ENCODE peak calls at places on chromosomes 5 and 9, in four cellular contexts. Q is CD4-positive, alpha-beta memory T cell; E is IMR-90; N is left ventricle myocardium inferior. O is an unnamed sample.

GRCh38 chr9:127915325-127915752 is 1.5 kb downstream of the ST6GALNAC4 start:
- DNase-seq in Q (no peak), E (no peak), N (no peak), O (no peak)

GRCh38 chr5:93620487-93621339 is 37.7 kb downstream of the NR2F1 start:
- DNase-seq in Q (peak; percentile 68), E (peak; percentile 68), N (peak; percentile 61), O (no peak)

GRCh38 chr5:91438871-91439270 is 55.8 kb upstream of the ARRDC3 start:
- DNase-seq in Q (no peak), E (no peak), N (no peak), O (no peak)

GRCh38 chr5:65925094-65925600 is 1.2 kb upstream of the ERBIN start:
- DNase-seq in Q (peak; percentile 82), E (peak; percentile 82), N (peak; percentile 77), O (peak; percentile 28)

GRCh38 chr9:137256362-137256761 is 1.2 kb downstream of the NELFB start:
- DNase-seq in Q (no peak), E (no peak), N (no peak), O (no peak)

GRCh38 chr9:94610181-94610591 is 16.6 kb upstream of the FBP2 start:
- DNase-seq in Q (no peak), E (no peak), N (no peak), O (no peak)

GRCh38 chr5:30414078-30414477 is 779.4 kb upstream of the CDH6 start:
- DNase-seq in Q (no peak), E (no peak), N (no peak), O (no peak)

GRCh38 chr5:160054831-160055230 is 45.9 kb downstream of the TTC1 start:
- DNase-seq in Q (no peak), E (peak; percentile 51), N (no peak), O (no peak)

GRCh38 chr5:61357745-61358144 is 25.7 kb downstream of the ZSWIM6 start:
- DNase-seq in Q (no peak), E (no peak), N (no peak), O (no peak)

GRCh38 chr5:167639213-167639612 is 652.2 kb upstream of the WWC1 start:
- DNase-seq in Q (no peak), E (peak; percentile 62), N (no peak), O (no peak)

GRCh38 chr5:31470608-31471007 is 61.3 kb downstream of the DROSHA start:
- DNase-seq in Q (no peak), E (peak; percentile 54), N (peak; percentile 66), O (no peak)

GRCh38 chr9:6692891-6693361 is 47.4 kb upstream of the GLDC start:
- DNase-seq in Q (no peak), E (no peak), N (no peak), O (no peak)

GRCh38 chr9:113753398-113754119 is 122.5 kb upstream of the ZNF618 start:
- DNase-seq in Q (no peak), E (no peak), N (no peak), O (no peak)

GRCh38 chr5:166073921-166074838 is 2217.3 kb upstream of the WWC1 start:
- DNase-seq in Q (no peak), E (no peak), N (no peak), O (no peak)

GRCh38 chr9:91034521-91034920 is 232.9 kb downstream of the SYK start:
- DNase-seq in Q (no peak), E (no peak), N (no peak), O (no peak)

GRCh38 chr5:140142246-140142645 is 16.5 kb downstream of the IGIP start:
- DNase-seq in Q (no peak), E (no peak), N (no peak), O (no peak)

GRCh38 chr9:95447660-95448420 is 68.9 kb downstream of the PTCH1 start:
- DNase-seq in Q (no peak), E (no peak), N (no peak), O (no peak)

GRCh38 chr9:83013261-83013610 is 49.7 kb downstream of the RASEF start:
- DNase-seq in Q (no peak), E (peak; percentile 83), N (no peak), O (no peak)

GRCh38 chr9:87667164-87667738 is 58.7 kb upstream of the CTSL start:
- DNase-seq in Q (no peak), E (no peak), N (no peak), O (no peak)

GRCh38 chr5:157548513-157549282 is 26.9 kb downstream of the ADAM19 start:
- DNase-seq in Q (no peak), E (peak; percentile 90), N (no peak), O (no peak)
- H3K27ac ChIP-seq in Q (peak overlapping the region; percentile 44), E (peak overlapping the region; percentile 91), N (peak overlapping the region; percentile 68), O (peak overlapping the region; percentile 65)

GRCh38 chr9:132143359-132143758 is 18.5 kb upstream of the NTNG2 start:
- DNase-seq in Q (no peak), E (no peak), N (no peak), O (no peak)

GRCh38 chr9:132144708-132145365 is 17.0 kb upstream of the NTNG2 start:
- DNase-seq in Q (no peak), E (peak; percentile 66), N (no peak), O (no peak)

GRCh38 chr9:132142883-132143282 is 19.0 kb upstream of the NTNG2 start:
- DNase-seq in Q (no peak), E (no peak), N (no peak), O (no peak)

GRCh38 chr9:132141948-132142594 is 19.8 kb upstream of the NTNG2 start:
- DNase-seq in Q (no peak), E (no peak), N (no peak), O (no peak)

DNA sequence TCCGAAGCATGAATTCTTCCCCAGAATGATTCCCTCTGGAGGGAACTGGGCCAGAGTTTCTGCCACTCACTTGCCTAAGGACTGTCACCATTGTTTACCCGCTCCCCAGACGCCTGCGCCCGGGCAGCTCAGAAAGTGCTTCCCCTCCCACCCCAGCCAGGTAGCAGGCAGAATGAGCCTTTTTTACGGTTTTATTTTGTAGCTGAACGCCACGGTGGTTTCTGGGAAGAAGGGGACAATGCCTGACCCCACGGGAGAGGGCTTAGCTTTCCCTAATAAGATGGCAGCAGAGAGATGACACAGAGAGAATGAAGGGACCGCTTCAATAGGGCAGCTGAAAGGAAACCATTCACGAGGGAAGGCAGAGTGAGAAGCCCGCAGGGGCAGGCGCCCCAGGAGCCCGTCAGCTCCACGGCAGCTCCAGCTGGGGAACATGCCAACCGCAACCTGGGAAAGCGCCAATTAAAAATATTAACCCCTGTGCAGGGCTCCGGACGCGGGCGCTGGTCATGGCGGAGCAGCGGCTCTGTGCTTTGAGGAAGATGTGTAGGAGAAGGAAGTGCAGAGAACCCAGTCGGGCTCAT is 20.4 kb upstream of the NTNG2 start:
- DNase-seq in Q (no peak), E (no peak), N (no peak), O (no peak)
- H3K36me3 ChIP-seq in Q (no peaks in the 10 kb centered on the region), E (no peaks in the 10 kb centered on the region), N (no peaks in the 10 kb centered on the region), O (no peaks in the 10 kb centered on the region)

DNA sequence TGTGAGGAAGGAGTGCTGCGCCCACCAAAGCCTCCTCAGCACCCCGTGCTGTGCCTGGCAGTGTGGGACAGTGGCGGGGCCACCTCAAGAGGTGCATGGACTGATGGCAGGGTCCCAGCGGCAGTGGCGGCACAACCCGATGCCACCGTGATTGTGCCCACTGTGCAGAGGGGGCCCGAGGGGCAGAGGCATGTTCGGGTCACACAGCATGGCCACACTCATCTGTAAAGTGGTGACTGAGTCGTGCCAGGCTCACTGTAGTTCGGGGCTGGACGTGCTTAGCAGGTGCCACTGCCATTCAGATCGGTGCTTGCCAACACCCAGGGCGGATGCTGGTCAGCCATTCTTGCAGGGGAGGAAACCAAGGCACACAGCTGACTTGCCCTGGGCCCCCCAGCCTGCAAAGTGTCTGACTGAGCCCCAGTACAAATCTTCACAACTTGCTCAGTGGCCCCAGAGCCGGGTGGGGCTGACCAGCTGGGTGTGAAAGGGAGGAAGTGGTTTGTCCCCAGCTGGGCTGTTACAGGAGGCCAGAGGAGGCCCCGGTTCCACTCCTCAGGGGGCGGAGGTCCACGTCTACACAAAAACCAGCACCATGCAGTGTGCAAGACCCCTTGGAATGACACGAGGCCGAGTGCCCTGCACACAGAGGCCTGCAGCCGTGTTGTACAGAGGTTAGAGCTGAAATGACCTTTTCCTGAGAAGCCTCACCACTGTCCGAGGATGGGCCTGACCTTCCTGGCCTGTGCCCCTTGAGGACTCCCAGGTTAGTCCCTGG is 17.8 kb downstream of the FGD3 start:
- DNase-seq in Q (no peak), E (no peak), N (peak; percentile 49), O (no peak)
- H3K4me1 ChIP-seq in Q (peaks cover 82% of the 10 kb centered on the region), E (no peaks in the 10 kb centered on the region), N (peaks cover 11% of the 10 kb centered on the region), O (no peaks in the 10 kb centered on the region)

DNA sequence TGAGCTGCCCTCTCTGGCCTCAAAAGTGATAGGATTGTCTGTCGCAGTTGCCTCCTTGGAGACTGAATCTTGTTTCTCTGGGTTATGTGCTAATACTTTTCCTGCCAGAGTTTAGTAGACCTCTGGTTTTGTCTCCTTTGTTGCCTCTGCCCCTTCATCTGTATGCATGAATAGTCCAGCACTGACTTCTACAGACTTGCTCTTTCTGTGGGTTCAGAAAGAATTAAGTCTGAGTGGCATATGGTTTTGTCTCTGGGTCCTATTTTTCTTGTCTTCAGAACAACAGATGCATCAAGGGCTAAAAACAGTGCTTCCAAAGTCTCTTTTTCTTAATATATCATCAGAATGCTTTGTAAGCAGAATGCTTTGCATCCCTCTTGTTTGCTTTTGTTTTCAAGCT is 131.6 kb downstream of the UNC13B start:
- DNase-seq in Q (no peak), E (no peak), N (no peak), O (no peak)
- H3K27ac ChIP-seq in Q (no peak overlapping the region), E (no peak overlapping the region), N (no peak overlapping the region), O (no peak overlapping the region)

GRCh38 chr5:180234271-180234670 is 25.3 kb upstream of the RASGEF1C start:
- DNase-seq in Q (no peak), E (no peak), N (no peak), O (no peak)
- H3K36me3 ChIP-seq in Q (peaks cover 18% of the 10 kb centered on the region), E (peaks cover 29% of the 10 kb centered on the region), N (peaks cover 91% of the 10 kb centered on the region), O (peaks cover 64% of the 10 kb centered on the region)

GRCh38 chr5:135178476-135179155 is 144.6 kb upstream of the PITX1 start:
- DNase-seq in Q (no peak), E (no peak), N (no peak), O (no peak)

GRCh38 chr5:135176991-135177390 is 143.0 kb upstream of the PITX1 start:
- DNase-seq in Q (no peak), E (no peak), N (no peak), O (no peak)

GRCh38 chr5:135174315-135175096 is 140.5 kb upstream of the PITX1 start:
- DNase-seq in Q (no peak), E (peak; percentile 24), N (no peak), O (no peak)

GRCh38 chr5:135179308-135179980 is 145.4 kb upstream of the PITX1 start:
- DNase-seq in Q (no peak), E (no peak), N (no peak), O (no peak)

DNA sequence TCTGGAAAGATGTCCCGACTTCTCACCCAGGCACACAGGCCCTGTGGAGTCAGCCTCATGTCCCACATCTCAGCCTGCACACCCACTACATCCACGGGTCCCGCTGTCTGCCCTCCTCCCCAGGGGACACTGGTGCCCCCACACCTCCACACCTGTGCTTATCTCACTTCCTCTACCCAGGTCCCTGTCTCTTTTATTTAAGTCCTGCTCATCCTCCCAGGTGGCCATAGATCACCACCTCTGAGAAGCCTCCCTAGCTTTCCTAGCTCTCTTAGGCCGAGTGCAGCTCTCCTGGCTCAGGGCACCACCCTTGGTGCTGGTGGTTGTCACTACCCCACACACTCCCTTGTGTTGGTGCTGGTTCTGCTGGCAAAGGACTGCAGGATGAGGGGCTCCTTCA is 143.6 kb upstream of the PITX1 start:
- DNase-seq in Q (no peak), E (no peak), N (no peak), O (no peak)
- H3K4me1 ChIP-seq in Q (no peaks in the 10 kb centered on the region), E (no peaks in the 10 kb centered on the region), N (no peaks in the 10 kb centered on the region), O (no peaks in the 10 kb centered on the region)

O was measured in thoracic aorta.